ENCODE peak calls at places on chromosomes 13 and 19, in four cellular contexts. H, G, C and F are unnamed samples.

GRCh38 chr13:49933511-49933910 is 2.6 kb downstream of the SPRYD7 start:
- DNase-seq in G (no peak), C (no peak), H (no peak), F (no peak)

GRCh38 chr13:76635232-76636021 is 250.8 kb downstream of the KCTD12 start:
- DNase-seq in G (no peak), C (no peak), H (no peak), F (no peak)

GRCh38 chr13:44815507-44816074 is 173.7 kb downstream of the NUFIP1 start:
- DNase-seq in G (peak; percentile 54), C (peak; percentile 75), H (peak; percentile 92), F (peak; percentile 37)

GRCh38 chr13:97753942-97754670 is 199.4 kb upstream of the IPO5 start:
- DNase-seq in H (no peak), G (no peak), C (no peak), F (peak; percentile 13)

GRCh38 chr19:48511800-48512503 is at the start of gene LMTK3:
- DNase-seq in H (no peak), C (peak; percentile 75), G (no peak), F (peak; percentile 86)

GRCh38 chr19:46714523-46715106 is 2.3 kb downstream of the PRKD2 start:
- DNase-seq in C (no peak), H (no peak), G (peak; percentile 44), F (no peak)

GRCh38 chr13:19817510-19818158 is 34.9 kb upstream of the PSPC1 start:
- DNase-seq in C (no peak), G (no peak), H (no peak), F (no peak)

GRCh38 chr19:55283548-55284393 is at the start of gene BRSK1:
- DNase-seq in G (no peak), C (no peak), H (no peak), F (no peak)

GRCh38 chr13:110685305-110685704 is 20.6 kb downstream of the CARS2 start:
- DNase-seq in C (no peak), H (no peak), G (no peak), F (no peak)

GRCh38 chr19:53333466-53334449 is at the start of gene ZNF845:
- DNase-seq in G (peak; percentile 95), C (peak; percentile 70), H (peak; percentile 87), F (peak; percentile 87)

GRCh38 chr19:33723512-33723911 is 73.2 kb upstream of the KCTD15 start:
- DNase-seq in G (no peak), C (no peak), H (no peak), F (no peak)

GRCh38 chr13:51328488-51328887 is 11.0 kb upstream of the SERPINE3 start:
- DNase-seq in H (no peak), G (no peak), C (no peak), F (no peak)

GRCh38 chr19:31064486-31064885 is 284.8 kb downstream of the TSHZ3 start:
- DNase-seq in C (no peak), G (no peak), H (no peak), F (no peak)

GRCh38 chr13:97318532-97318931 is 96.4 kb downstream of the MBNL2 start:
- DNase-seq in G (no peak), C (no peak), H (no peak), F (peak; percentile 50)

GRCh38 chr19:50759886-50760285 is 10.4 kb upstream of the GPR32 start:
- DNase-seq in C (peak; percentile 55), H (peak; percentile 13), G (peak; percentile 22), F (peak; percentile 64)

GRCh38 chr19:30811397-30812098 is 439.4 kb downstream of the ZNF536 start:
- DNase-seq in C (no peak), H (no peak), G (no peak), F (no peak)

GRCh38 chr19:47035127-47035494 is 13.3 kb downstream of the TMEM160 start:
- DNase-seq in H (no peak), C (no peak), G (no peak), F (peak; percentile 98)

GRCh38 chr13:24276310-24276709 is 33.1 kb upstream of the C1QTNF9 start:
- DNase-seq in H (no peak), G (no peak), C (no peak), F (peak; percentile 25)

GRCh38 chr13:30847697-30848307 is 58.3 kb upstream of the MEDAG start:
- DNase-seq in C (no peak), H (no peak), G (no peak), F (peak; percentile 88)

GRCh38 chr13:48038763-48039162 is 1.2 kb downstream of the NUDT15 start:
- DNase-seq in C (no peak), G (no peak), H (no peak), F (peak; percentile 31)

GRCh38 chr13:41465215-41465907 is 8.0 kb downstream of the RGCC start:
- DNase-seq in H (no peak), C (no peak), G (peak; percentile 96), F (peak; percentile 93)

GRCh38 chr13:110376120-110376519 is 69.0 kb downstream of the COL4A2 start:
- DNase-seq in G (peak; percentile 29), H (no peak), C (no peak), F (no peak)

GRCh38 chr19:39106201-39106600 is 19.4 kb upstream of the PAK4 start:
- DNase-seq in C (no peak), H (no peak), G (no peak), F (no peak)

GRCh38 chr19:13633109-13633508 is 126.8 kb upstream of the CACNA1A start:
- DNase-seq in H (peak; percentile 64), C (no peak), G (peak; percentile 80), F (no peak)

GRCh38 chr13:43785681-43786471 is 896 bp downstream of the ENOX1 start:
- DNase-seq in H (no peak), G (peak; percentile 53), C (peak; percentile 52), F (no peak)

GRCh38 chr19:45657520-45658163 is 10.4 kb upstream of the GIPR start:
- DNase-seq in G (no peak), C (no peak), H (peak; percentile 47), F (no peak)

GRCh38 chr13:78603240-78603947 is at the start of gene POU4F1:
- DNase-seq in G (peak; percentile 71), H (peak; percentile 72), C (peak; percentile 50), F (peak; percentile 81)

GRCh38 chr13:37640499-37640898 is 41.9 kb upstream of the POSTN start:
- DNase-seq in C (peak; percentile 4), H (no peak), G (peak; percentile 79), F (peak; percentile 34)

DNA sequence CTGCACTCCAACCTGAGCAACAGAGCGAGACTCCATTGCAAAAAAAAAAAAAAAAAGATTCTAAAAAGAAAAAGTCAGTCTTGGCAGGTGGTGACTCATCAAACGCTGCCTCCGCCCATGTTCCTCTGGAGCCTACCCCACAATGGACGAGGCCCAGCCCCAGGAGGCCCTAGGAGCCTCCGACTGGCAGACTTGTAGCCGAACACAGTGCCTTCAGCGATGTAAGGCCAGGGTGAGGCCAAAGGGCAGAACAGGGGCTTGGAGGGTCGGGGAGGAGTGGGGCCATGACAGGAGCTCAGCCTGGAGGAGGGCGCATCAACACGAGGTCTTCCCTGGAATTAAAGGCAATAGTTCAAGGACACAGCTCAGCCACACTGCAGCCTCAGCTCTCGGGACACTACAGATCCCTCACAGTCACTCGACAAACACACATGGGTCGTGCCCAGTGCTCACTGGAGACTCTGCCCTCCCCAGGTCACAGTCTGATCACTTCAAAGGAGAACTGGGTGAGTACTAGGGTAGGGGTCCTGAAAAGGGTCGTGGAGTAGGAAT is 5.1 kb downstream of the USE1 start:
- DNase-seq in G (peak; percentile 35), C (no peak), H (no peak), F (peak; percentile 87)
- TF ChIP-seq MYC in G (no peak), C (no peak), H (peak; percentile 36), F (no peak)

GRCh38 chr19:5897189-5897969 is 6.2 kb downstream of the NDUFA11 start:
- DNase-seq in G (no peak), C (no peak), H (no peak), F (no peak)
- TF ChIP-seq CTCF in G (peak; percentile 3), C (no peak), H (peak; percentile 35), F (no peak)

DNA sequence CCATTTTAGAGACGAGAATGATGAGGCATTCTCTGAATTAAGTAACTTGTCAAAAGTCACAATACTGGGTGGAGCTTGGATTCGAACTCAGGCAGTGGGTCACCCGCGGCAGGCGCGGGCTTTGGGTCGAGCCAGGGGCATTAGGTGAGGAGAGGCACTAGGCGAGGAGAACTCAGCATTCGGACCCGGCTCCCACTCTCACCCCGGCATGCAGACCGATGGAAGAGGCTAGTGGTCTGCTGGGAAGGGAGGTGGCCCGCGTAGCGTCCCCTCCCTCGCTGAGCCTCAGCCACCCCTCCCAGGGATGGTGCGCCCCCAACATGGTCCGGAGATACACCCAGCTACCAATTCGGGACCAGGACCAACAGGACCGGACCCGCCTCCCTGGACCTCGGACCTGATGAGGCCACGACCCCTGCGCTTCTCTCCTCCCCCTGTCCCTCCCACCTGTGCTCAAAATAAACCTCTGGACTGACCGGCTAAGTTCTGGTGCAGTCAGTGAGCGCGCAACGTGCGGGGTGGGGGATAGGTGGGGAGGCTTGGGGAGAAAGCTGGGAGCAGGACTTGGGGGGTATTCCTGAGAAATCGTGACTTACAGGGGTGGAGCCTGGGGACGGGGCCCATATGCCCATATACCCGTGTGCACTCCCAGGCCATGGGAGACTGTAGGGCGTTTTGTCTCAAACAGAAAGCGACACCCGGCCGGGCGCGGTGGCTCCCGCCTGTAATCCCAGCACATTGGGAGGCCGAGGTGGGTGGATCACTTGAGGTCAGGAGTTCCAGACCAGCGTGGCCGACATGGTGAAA is 1.3 kb upstream of the SNAPC2 start:
- DNase-seq in C (no peak), G (no peak), H (peak; percentile 81), F (no peak)
- TF ChIP-seq POLR2A in C (no peak), G (no peak), H (no peak), F (no peak)

DNA sequence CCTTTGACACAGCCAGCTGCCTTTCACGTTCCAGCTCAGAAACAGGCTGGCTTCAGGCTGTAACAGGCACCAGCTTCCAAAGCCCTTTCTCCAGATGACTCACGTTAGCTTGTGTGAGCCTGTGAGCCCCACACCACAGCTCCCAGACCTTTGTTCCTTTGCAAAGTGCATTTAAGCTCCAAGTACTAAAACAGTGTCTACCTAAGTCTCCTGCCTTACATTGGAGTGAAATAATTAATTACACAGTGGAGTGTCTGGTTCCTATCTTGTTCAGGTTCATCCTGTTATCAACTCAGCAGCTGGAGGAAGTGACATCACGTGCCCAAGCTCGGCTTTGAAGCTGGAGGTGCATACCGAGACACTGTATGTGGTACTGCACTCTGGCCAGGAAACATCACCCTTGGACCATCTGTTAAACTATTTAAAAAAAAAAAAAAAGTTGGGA is 475.8 kb downstream of the FOXO1 start:
- DNase-seq in G (peak; percentile 89), C (no peak), H (peak; percentile 6), F (peak; percentile 19)
- TF ChIP-seq MYC in G (no peak), C (no peak), H (no peak), F (no peak)

GRCh38 chr19:14678199-14678598 is 3.6 kb upstream of the ADGRE3 start:
- DNase-seq in C (no peak), H (no peak), G (no peak), F (no peak)
- TF ChIP-seq CTCF in C (no peak), H (no peak), G (no peak), F (no peak)

GRCh38 chr13:108060111-108060510 is 155.2 kb downstream of the LIG4 start:
- DNase-seq in H (no peak), G (no peak), C (no peak), F (no peak)
- TF ChIP-seq POLR2A in H (no peak), G (no peak), C (no peak), F (no peak)

DNA sequence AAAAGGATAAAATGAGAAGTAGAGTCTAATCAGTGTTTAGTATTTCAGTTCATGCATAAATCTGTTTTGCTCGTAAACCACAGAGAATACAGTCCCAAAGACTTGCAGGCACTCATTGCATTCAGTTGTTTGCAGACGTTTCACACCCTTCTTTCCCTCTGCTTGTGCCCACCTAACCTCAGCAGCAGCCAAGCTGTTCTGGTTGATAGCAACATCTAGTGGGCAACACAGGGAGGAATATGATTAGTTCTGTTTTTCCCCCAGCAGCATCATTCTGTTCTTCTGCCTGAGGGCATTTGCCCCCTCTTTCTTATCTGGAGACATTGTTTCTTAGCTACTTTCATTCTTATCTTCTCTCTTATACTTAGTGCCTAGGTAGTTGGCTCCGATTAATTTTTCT is 135.6 kb downstream of the PAN3 start:
- DNase-seq in H (no peak), G (peak; percentile 5), C (no peak), F (peak; percentile 46)
- TF ChIP-seq MYC in H (no peak), G (no peak), C (no peak), F (no peak)